ENCODE peak calls at places on chromosomes 1 and 21, in seven cellular contexts. A is fibroblast of mammary gland, E is kidney, I is AG04450, J is GM12865, K is heart right ventricle, O is GM23338. Z is an unnamed sample.

GRCh38 chr1:56461158-56462127 is 117.9 kb downstream of the PLPP3 start:
- DNase-seq in E (no peak), A (no peak), O (peak), K (no peak), I (no peak), J (no peak), Z (no peak)

GRCh38 chr1:237324226-237324625 is 282.2 kb downstream of the RYR2 start:
- DNase-seq in E (no peak), K (no peak), I (no peak), O (no peak), A (no peak), J (no peak), Z (no peak)

GRCh38 chr1:23810818-23811420 is 10.4 kb upstream of the GALE start:
- DNase-seq in E (no peak), O (peak), J (peak), I (no peak), A (peak), K (peak), Z (no peak)

GRCh38 chr1:204443871-204444581 is 32.4 kb upstream of the PPP1R15B start:
- DNase-seq in E (no peak), J (no peak), O (no peak), A (peak), K (no peak), I (no peak), Z (peak)

GRCh38 chr1:6507037-6507428 is 15.6 kb upstream of the PLEKHG5 start:
- DNase-seq in E (peak), A (no peak), J (no peak), O (no peak), I (no peak), K (no peak), Z (no peak)

GRCh38 chr21:43287974-43288755 is 119.4 kb downstream of the CRYAA start:
- DNase-seq in O (no peak), J (no peak), K (no peak), A (no peak), E (peak), I (no peak), Z (no peak)

GRCh38 chr1:227424948-227425347 is 106.7 kb upstream of the CDC42BPA start:
- DNase-seq in A (no peak), I (no peak), O (no peak), E (no peak), J (no peak), K (no peak), Z (no peak)

GRCh38 chr1:156797212-156797871 is 19.3 kb downstream of the SH2D2A start:
- DNase-seq in O (peak), J (peak), I (peak), E (no peak), K (no peak), A (peak), Z (peak)

GRCh38 chr1:156705918-156706646 is 699 bp upstream of the CRABP2 start:
- DNase-seq in O (peak), E (peak), I (no peak), A (peak), J (peak), K (peak), Z (peak)

GRCh38 chr1:53393325-53393792 is 65.5 kb upstream of the LRP8 start:
- DNase-seq in I (peak), E (peak), J (peak), A (peak), K (peak), O (peak), Z (peak)

GRCh38 chr1:111202707-111203623 is 2.5 kb upstream of the DENND2D start:
- DNase-seq in J (peak), K (no peak), I (no peak), O (no peak), E (no peak), A (no peak), Z (no peak)

GRCh38 chr21:35697321-35697808 is 363.0 kb downstream of the SETD4 start:
- DNase-seq in J (peak), I (no peak), K (peak), O (no peak), E (peak), A (peak), Z (peak)

GRCh38 chr1:173525936-173526335 is 48.8 kb downstream of the PRDX6 start:
- DNase-seq in E (no peak), J (no peak), A (no peak), O (no peak), K (no peak), I (no peak), Z (no peak)

GRCh38 chr1:225445644-225446297 is 17.9 kb upstream of the LBR start:
- DNase-seq in E (no peak), I (no peak), A (no peak), K (no peak), J (no peak), O (no peak), Z (no peak)

GRCh38 chr1:225437710-225438437 is 10.0 kb upstream of the LBR start:
- DNase-seq in J (no peak), E (no peak), O (peak), I (no peak), K (no peak), A (peak), Z (peak)

GRCh38 chr1:225442156-225442555 is 14.3 kb upstream of the LBR start:
- DNase-seq in K (no peak), A (no peak), E (no peak), I (no peak), O (no peak), J (no peak), Z (no peak)

GRCh38 chr1:225440380-225440957 is 12.6 kb upstream of the LBR start:
- DNase-seq in A (no peak), E (no peak), K (no peak), I (no peak), J (no peak), O (no peak), Z (no peak)

DNA sequence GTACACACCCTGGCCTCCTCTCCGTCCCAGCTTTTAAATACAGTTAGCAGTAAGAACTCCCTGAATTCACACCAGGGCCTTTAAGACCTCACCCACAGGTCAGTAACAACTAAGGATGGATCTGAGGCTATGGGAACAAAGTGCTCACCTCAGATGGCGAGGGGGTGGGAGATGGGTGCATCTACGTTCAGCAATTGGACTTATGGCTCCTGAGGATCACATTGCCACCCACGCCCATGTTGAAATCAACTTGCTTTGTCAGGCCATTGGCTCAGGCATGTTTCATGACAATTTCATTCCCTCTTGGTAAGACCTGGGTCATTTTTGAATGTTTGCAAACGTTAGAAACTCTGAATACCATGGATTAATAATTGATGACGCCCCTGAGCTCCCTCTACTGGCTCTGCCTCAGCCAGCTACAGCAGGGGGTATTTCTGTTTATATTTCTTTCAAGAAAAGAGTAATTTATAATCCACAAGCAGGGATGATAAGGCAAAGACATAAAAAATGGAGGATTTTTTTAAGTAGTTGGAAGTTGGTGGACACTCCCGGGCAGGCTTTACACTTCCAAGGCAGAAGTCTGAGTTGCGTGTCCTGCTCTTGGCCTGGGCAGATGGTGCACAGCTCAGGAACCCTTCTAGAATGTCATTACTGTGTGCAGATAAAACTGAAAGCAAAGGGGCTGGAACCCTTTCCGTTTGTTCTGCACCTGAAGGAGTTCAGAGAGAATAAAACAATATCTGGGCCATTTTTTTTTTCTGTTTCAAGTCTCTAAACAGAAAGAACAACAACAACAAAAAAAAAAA is 13.7 kb upstream of the LBR start:
- DNase-seq in A (peak), O (no peak), I (no peak), E (no peak), J (peak), K (peak), Z (no peak)
- TF ChIP-seq CTCF in A (peak), O (peak), I (peak), E (peak), J (peak), K (peak), Z (peak)

DNA sequence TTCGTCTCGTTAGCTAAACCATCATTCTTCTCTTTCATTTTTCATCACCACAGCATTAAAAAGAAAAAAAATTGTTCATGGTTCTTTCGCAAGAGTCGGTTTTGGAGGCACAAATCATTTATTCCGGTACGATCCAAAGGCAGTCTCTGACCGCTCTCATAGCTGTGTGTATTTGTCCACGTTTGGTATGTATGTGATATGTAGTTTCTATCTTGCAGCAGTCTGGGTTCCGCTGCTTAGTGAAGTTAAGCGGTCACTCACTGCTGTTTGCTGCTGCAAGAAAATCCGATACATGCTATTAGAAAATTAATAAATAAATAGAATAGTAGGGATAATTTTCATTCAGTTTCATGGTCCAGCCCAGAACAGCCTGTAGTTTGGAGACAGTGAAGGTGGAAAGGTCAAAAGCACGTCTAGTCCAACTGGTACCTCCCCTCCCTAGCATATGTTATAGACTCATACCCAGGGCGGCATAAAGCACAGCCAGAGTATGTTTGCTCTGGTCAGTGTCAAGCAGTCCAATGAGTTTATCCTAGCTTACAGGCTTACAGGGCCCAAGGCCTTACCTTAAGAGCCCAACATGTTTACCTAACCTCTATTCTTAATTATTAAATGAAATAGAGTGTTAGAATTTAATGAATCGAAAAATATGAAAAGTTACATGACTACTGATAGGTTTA is 2.5 kb downstream of the FMN2 start:
- DNase-seq in O (no peak), K (no peak), E (no peak), J (no peak), A (no peak), I (no peak), Z (no peak)
- H3K4me3 ChIP-seq in O (peak), K (no peak), E (no peak), J (no peak), A (no peak), I (peak), Z (peak)

GRCh38 chr1:208242829-208243521 is 1.2 kb downstream of the PLXNA2 start:
- DNase-seq in I (no peak), E (no peak), A (peak), J (no peak), O (peak), K (no peak), Z (peak)
- TF ChIP-seq CTCF in I (no peak), E (no peak), A (no peak), J (no peak), O (no peak), K (peak), Z (peak)

GRCh38 chr1:58722414-58722813 is 22.6 kb upstream of the MYSM1 start:
- DNase-seq in K (no peak), O (no peak), E (no peak), J (no peak), I (no peak), A (no peak), Z (no peak)

GRCh38 chr1:58722967-58723366 is 23.1 kb upstream of the MYSM1 start:
- DNase-seq in K (no peak), E (no peak), O (no peak), A (no peak), I (no peak), J (no peak), Z (peak)

GRCh38 chr1:58720680-58721079 is 20.8 kb upstream of the MYSM1 start:
- DNase-seq in A (peak), I (no peak), K (no peak), J (no peak), E (no peak), O (no peak), Z (no peak)

GRCh38 chr1:58718435-58718834 is 18.6 kb upstream of the MYSM1 start:
- DNase-seq in O (no peak), J (no peak), K (peak), I (no peak), E (no peak), A (no peak), Z (peak)

GRCh38 chr1:58721247-58721820 is 21.5 kb upstream of the MYSM1 start:
- DNase-seq in A (no peak), K (no peak), E (no peak), O (no peak), J (no peak), I (no peak), Z (no peak)
- H3K4me3 ChIP-seq in A (no peak), K (no peak), E (no peak), O (no peak), J (no peak), I (no peak), Z (no peak)